ENCODE peak calls at places on chromosomes 6 and 20, in eight cellular contexts. H, P, F, Y, O, M, U and D are unnamed samples.

GRCh38 chr6:166474721-166475565 is 92.2 kb upstream of the MPC1 start:
- DNase-seq in U (no peak), Y (no peak), M (peak; percentile 37), H (no peak), P (no peak), F (no peak), O (no peak), D (no peak)

GRCh38 chr6:89082439-89082838 is 1.9 kb downstream of the PNRC1 start:
- DNase-seq in F (peak; percentile 13), U (no peak), M (peak; percentile 21), Y (no peak), P (peak; percentile 60), H (peak; percentile 52), O (no peak), D (no peak)

GRCh38 chr6:157548635-157549467 is 167.9 kb downstream of the ZDHHC14 start:
- DNase-seq in F (no peak), Y (no peak), U (no peak), H (no peak), M (no peak), O (no peak), P (no peak), D (no peak)

GRCh38 chr6:116783852-116784251 is 18.3 kb upstream of the FAM162B start:
- DNase-seq in U (no peak), F (no peak), M (no peak), O (no peak), H (peak; percentile 8), Y (no peak), P (no peak), D (no peak)

GRCh38 chr6:88760091-88760490 is 203.3 kb downstream of the RNGTT start:
- DNase-seq in U (no peak), P (peak; percentile 16), Y (no peak), H (no peak), M (no peak), F (no peak), O (no peak), D (no peak)

GRCh38 chr6:34196116-34196832 is 40.4 kb upstream of the HMGA1 start:
- DNase-seq in P (peak; percentile 81), O (peak; percentile 90), U (peak; percentile 92), M (peak; percentile 67), Y (peak; percentile 87), F (peak; percentile 80), H (peak; percentile 22), D (peak; percentile 89)

GRCh38 chr6:142845624-142846458 is 99.1 kb downstream of the HIVEP2 start:
- DNase-seq in O (peak; percentile 43), F (peak; percentile 80), P (peak; percentile 94), U (peak; percentile 91), Y (peak; percentile 62), H (no peak), M (peak; percentile 71), D (peak; percentile 55)

GRCh38 chr6:39226606-39227300 is 2.5 kb downstream of the KCNK5 start:
- DNase-seq in P (no peak), U (no peak), O (no peak), F (no peak), H (no peak), Y (no peak), M (no peak), D (no peak)

GRCh38 chr6:30821862-30822784 is 62.2 kb upstream of the DDR1 start:
- DNase-seq in Y (no peak), P (peak; percentile 71), F (peak; percentile 70), U (no peak), M (peak; percentile 51), O (no peak), H (peak; percentile 84), D (no peak)

GRCh38 chr6:3663081-3663480 is 88.4 kb downstream of the PXDC1 start:
- DNase-seq in F (no peak), P (no peak), H (no peak), U (no peak), M (no peak), O (no peak), Y (no peak), D (no peak)

GRCh38 chr6:121726596-121726995 is 291.1 kb downstream of the GJA1 start:
- DNase-seq in P (no peak), O (no peak), U (no peak), Y (no peak), F (no peak), H (no peak), M (no peak), D (no peak)

GRCh38 chr6:148761532-148761951 is 14.7 kb downstream of the UST start:
- DNase-seq in P (no peak), O (no peak), F (no peak), H (no peak), M (peak; percentile 59), Y (peak; percentile 38), U (no peak), D (no peak)

GRCh38 chr20:37680420-37680819 is 13.4 kb upstream of the CTNNBL1 start:
- DNase-seq in P (no peak), M (no peak), U (no peak), Y (no peak), F (peak; percentile 43), H (peak; percentile 41), O (no peak), D (no peak)

GRCh38 chr6:90212274-90212673 is 84.4 kb downstream of the BACH2 start:
- DNase-seq in Y (peak; percentile 29), M (no peak), H (no peak), U (no peak), O (no peak), P (no peak), F (no peak), D (no peak)
- TF ChIP-seq CTCF in Y (no peak), M (no peak), H (no peak), U (no peak), O (no peak), P (no peak), F (no peak), D (no peak)

DNA sequence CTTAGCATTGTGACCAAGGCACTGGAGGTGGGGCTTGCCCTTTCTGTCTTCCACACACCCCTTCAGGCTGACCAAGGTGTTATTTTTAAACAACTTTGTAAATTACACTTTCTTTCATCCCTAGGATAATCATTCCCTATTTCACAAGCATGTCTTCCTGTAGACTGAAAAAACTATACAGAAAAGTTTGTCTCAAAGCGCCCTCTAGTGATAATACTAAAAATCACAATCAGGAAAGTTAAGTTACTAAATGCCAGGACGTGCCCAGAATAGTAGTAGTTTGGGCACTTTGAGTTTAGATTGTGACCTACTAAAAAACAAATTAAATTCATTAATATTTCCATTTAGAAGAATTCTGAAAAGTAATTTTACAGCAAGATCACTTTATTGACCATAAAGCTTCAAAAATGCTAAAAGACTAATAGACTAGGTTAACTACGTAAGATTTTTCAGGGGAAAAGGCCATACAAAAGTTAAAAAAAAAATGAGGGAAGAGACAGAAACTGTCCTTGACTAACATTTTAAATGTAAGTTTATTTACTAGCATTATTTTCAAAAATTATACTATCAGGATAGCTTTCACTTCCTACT is 123.3 kb upstream of the DUSP22 start:
- DNase-seq in H (peak; percentile 63), F (peak; percentile 81), P (peak; percentile 65), O (no peak), Y (no peak), U (no peak), M (peak; percentile 56), D (no peak)
- TF ChIP-seq CTCF in H (peak; percentile 44), F (peak; percentile 80), P (peak; percentile 60), O (peak; percentile 85), Y (peak; percentile 79), U (peak; percentile 32), M (peak; percentile 70), D (no peak)

GRCh38 chr6:16713597-16713996 is 47.7 kb downstream of the ATXN1 start:
- DNase-seq in F (peak; percentile 77), M (no peak), U (no peak), Y (no peak), H (no peak), P (no peak), O (no peak), D (no peak)

GRCh38 chr6:16716450-16716858 is 44.8 kb downstream of the ATXN1 start:
- DNase-seq in P (no peak), F (no peak), U (no peak), H (no peak), Y (no peak), O (no peak), M (no peak), D (no peak)

GRCh38 chr6:16712250-16712930 is 48.9 kb downstream of the ATXN1 start:
- DNase-seq in Y (no peak), F (no peak), M (no peak), P (no peak), O (no peak), U (no peak), H (no peak), D (no peak)

GRCh38 chr6:16711551-16712249 is 49.6 kb downstream of the ATXN1 start:
- DNase-seq in Y (peak; percentile 30), P (peak; percentile 18), F (peak; percentile 90), M (no peak), U (no peak), O (no peak), H (peak; percentile 93), D (no peak)

DNA sequence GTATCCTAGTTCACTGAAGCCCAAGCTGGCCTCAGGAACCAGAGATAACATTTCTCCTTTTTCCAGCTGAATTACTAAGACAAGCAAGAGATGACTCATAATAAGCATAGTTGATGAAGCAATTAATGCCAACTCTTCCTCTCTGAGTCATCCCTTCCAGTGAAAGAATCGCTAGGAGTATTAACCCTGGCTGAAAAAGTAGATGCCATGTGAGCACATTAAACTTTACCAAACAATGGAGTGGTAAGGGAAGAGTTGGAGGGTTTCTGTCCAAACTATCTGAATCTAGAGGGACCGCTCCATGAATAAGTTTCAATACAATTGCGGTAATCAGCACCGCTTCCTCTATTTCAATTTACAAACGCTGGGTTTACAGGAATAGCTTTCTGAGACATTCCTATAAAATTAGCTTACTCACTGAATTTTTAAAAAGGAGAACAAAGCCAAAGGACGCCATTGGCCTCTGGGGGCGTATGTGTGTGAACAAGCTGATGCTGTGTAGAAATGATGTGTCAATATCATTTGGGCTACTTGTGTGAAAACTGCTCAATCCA is 48.3 kb downstream of the ATXN1 start:
- DNase-seq in M (peak; percentile 93), H (peak; percentile 97), Y (no peak), P (peak; percentile 96), O (no peak), U (peak; percentile 70), F (peak; percentile 92), D (no peak)
- TF ChIP-seq CTCF in M (peak; percentile 59), H (peak; percentile 24), Y (peak; percentile 11), P (peak; percentile 55), O (no peak), U (no peak), F (peak; percentile 72), D (no peak)

GRCh38 chr6:135144678-135145508 is 36.2 kb upstream of the MYB start:
- DNase-seq in F (peak; percentile 58), H (peak; percentile 28), M (peak; percentile 9), O (no peak), P (peak; percentile 54), U (no peak), Y (no peak), D (no peak)
- TF ChIP-seq CTCF in F (peak; percentile 69), H (peak; percentile 53), M (peak; percentile 62), O (peak; percentile 81), P (peak; percentile 69), U (no peak), Y (peak; percentile 83), D (no peak)